ENCODE peak calls at places on chromosomes 13 and 19, in seven cellular contexts. L, K, M, X, Z, S and J are unnamed samples.

GRCh38 chr19:54164369-54165068 is 5.0 kb upstream of the LENG1 start:
- DNase-seq in L (no peak), K (no peak), M (peak), X (no peak), Z (no peak), S (peak), J (no peak)

GRCh38 chr13:87982436-87982835 is 311.3 kb downstream of the SLITRK5 start:
- DNase-seq in L (no peak), K (no peak), M (no peak), X (no peak), Z (no peak), S (no peak), J (no peak)

GRCh38 chr13:113648218-113648615 is 9.8 kb downstream of the ATP4B start:
- DNase-seq in L (no peak), K (no peak), M (no peak), X (no peak), Z (no peak), S (no peak), J (no peak)

GRCh38 chr19:7637374-7638256 is 705 bp downstream of the STXBP2 start:
- DNase-seq in L (no peak), K (peak), M (no peak), X (no peak), Z (no peak), S (peak), J (no peak)

GRCh38 chr19:8506402-8506957 is 4.0 kb upstream of the PRAM1 start:
- DNase-seq in L (no peak), K (no peak), M (no peak), X (no peak), Z (no peak), S (no peak), J (no peak)

GRCh38 chr19:29671393-29672076 is 6.3 kb downstream of the PLEKHF1 start:
- DNase-seq in L (no peak), K (no peak), M (peak), X (no peak), Z (no peak), S (peak), J (no peak)

GRCh38 chr19:16141043-16141442 is 2.4 kb upstream of the HSH2D start:
- DNase-seq in L (no peak), K (no peak), M (no peak), X (no peak), Z (no peak), S (no peak), J (no peak)

GRCh38 chr19:6475321-6476108 is 6.1 kb downstream of the DENND1C start:
- DNase-seq in L (no peak), K (no peak), M (no peak), X (no peak), Z (no peak), S (no peak), J (no peak)

GRCh38 chr13:33763021-33763420 is 54.9 kb upstream of the RFC3 start:
- DNase-seq in L (no peak), K (no peak), M (peak), X (no peak), Z (no peak), S (no peak), J (no peak)

GRCh38 chr19:4103073-4103418 is 20.9 kb downstream of the MAP2K2 start:
- DNase-seq in L (no peak), K (no peak), M (peak), X (no peak), Z (no peak), S (peak), J (no peak)

GRCh38 chr13:34162545-34162936 is 344.6 kb downstream of the RFC3 start:
- DNase-seq in L (no peak), K (no peak), M (peak), X (no peak), Z (no peak), S (no peak), J (no peak)

GRCh38 chr13:113586661-113587479 is 2.3 kb downstream of the TFDP1 start:
- DNase-seq in L (no peak), K (no peak), M (no peak), X (no peak), Z (no peak), S (peak), J (no peak)

GRCh38 chr19:20259615-20260014 is 92.6 kb downstream of the ZNF486 start:
- DNase-seq in L (no peak), K (no peak), M (no peak), X (no peak), Z (no peak), S (no peak), J (no peak)

GRCh38 chr19:7540761-7541480 is 5.4 kb downstream of the PNPLA6 start:
- DNase-seq in L (no peak), K (no peak), M (peak), X (no peak), Z (no peak), S (peak), J (no peak)

GRCh38 chr13:113411216-113412023 is 41.9 kb downstream of the ADPRHL1 start:
- DNase-seq in L (no peak), K (peak), M (peak), X (no peak), Z (no peak), S (no peak), J (no peak)

GRCh38 chr13:113950451-113951245 is 23.2 kb downstream of the C13orf46 start:
- DNase-seq in L (no peak), K (no peak), M (no peak), X (no peak), Z (no peak), S (no peak), J (no peak)

GRCh38 chr13:33582121-33582520 is 235.8 kb upstream of the RFC3 start:
- DNase-seq in L (no peak), K (no peak), M (peak), X (no peak), Z (no peak), S (no peak), J (no peak)

GRCh38 chr13:25371158-25371557 is 616 bp upstream of the ATP8A2 start:
- DNase-seq in L (no peak), K (no peak), M (no peak), X (no peak), Z (no peak), S (no peak), J (no peak)